ENCODE peak calls at places on chromosomes 13 and 19, in ten cellular contexts. C is T1000, Z is lung, J is IMR-90, T is fibroblast of pulmonary artery, O is H9, I is NCI-H2081, P is Calu3, Q is GOT3, K is heart right ventricle. N is an unnamed sample.

GRCh38 chr19:45477216-45477615 is 9.4 kb downstream of the FOSB start:
- DNase-seq in C (no peak), P (no peak), I (no peak), J (no peak), K (no peak), Q (no peak), T (no peak), Z (no peak), O (no peak), N (no peak)

GRCh38 chr13:27043013-27043412 is 128.6 kb downstream of the USP12 start:
- DNase-seq in K (no peak), T (peak), O (no peak), Q (peak), J (peak), I (no peak), P (peak), Z (peak), C (peak), N (peak)

GRCh38 chr19:2602391-2603181 is 99.9 kb downstream of the GNG7 start:
- DNase-seq in Z (peak), C (no peak), J (peak), P (peak), O (peak), K (peak), Q (no peak), T (peak), I (peak), N (no peak)

GRCh38 chr19:10565567-10566407 is at the start of gene KRI1:
- DNase-seq in Z (peak), Q (peak), K (peak), O (peak), T (peak), P (peak), J (peak), I (peak), C (peak), N (peak)

GRCh38 chr19:16969127-16969526 is 57.5 kb downstream of the CPAMD8 start:
- DNase-seq in Q (no peak), P (peak), C (no peak), O (no peak), T (peak), I (no peak), K (no peak), J (no peak), Z (no peak), N (peak)

GRCh38 chr19:6210091-6210490 is 69.7 kb downstream of the MLLT1 start:
- DNase-seq in I (no peak), T (no peak), P (no peak), Q (no peak), K (no peak), C (no peak), O (no peak), J (no peak), Z (no peak), N (no peak)

GRCh38 chr19:36987091-36987490 is 71.0 kb downstream of the ZNF568 start:
- DNase-seq in C (no peak), Z (no peak), I (no peak), P (no peak), Q (no peak), K (no peak), J (no peak), O (no peak), T (no peak), N (no peak)

GRCh38 chr13:22800726-22801401 is 379.9 kb upstream of the SGCG start:
- DNase-seq in P (no peak), T (peak), Q (no peak), C (no peak), O (no peak), J (peak), K (no peak), I (no peak), Z (no peak), N (no peak)

GRCh38 chr13:36789061-36789460 is 30.0 kb upstream of the RFXAP start:
- DNase-seq in P (no peak), J (peak), K (no peak), I (no peak), C (no peak), T (no peak), O (no peak), Q (no peak), Z (no peak), N (no peak)

GRCh38 chr13:21436582-21436981 is 22.5 kb downstream of the ZDHHC20 start:
- DNase-seq in P (no peak), Q (no peak), T (no peak), K (no peak), I (no peak), O (no peak), Z (no peak), C (no peak), J (no peak), N (no peak)

GRCh38 chr19:10699650-10700335 is 1.4 kb upstream of the QTRT1 start:
- DNase-seq in P (peak), C (peak), I (peak), O (peak), K (no peak), Q (no peak), Z (peak), J (peak), T (peak), N (peak)

GRCh38 chr13:43289458-43290255 is 266.3 kb downstream of the DNAJC15 start:
- DNase-seq in I (no peak), Z (no peak), T (no peak), Q (no peak), J (peak), C (no peak), K (no peak), O (no peak), P (no peak), N (no peak)

GRCh38 chr13:34048652-34049051 is 230.7 kb downstream of the RFC3 start:
- DNase-seq in Z (no peak), O (no peak), Q (no peak), T (no peak), K (no peak), I (no peak), J (no peak), C (no peak), P (no peak), N (no peak)

GRCh38 chr19:23482829-23483228 is 87.6 kb upstream of the ZNF91 start:
- DNase-seq in P (no peak), O (no peak), J (no peak), Q (no peak), C (no peak), Z (no peak), K (no peak), T (no peak), I (no peak), N (no peak)

GRCh38 chr13:102328909-102329308 is 72.9 kb downstream of the FGF14 start:
- DNase-seq in J (no peak), K (no peak), I (no peak), O (no peak), P (no peak), T (no peak), Q (no peak), C (no peak), Z (no peak), N (no peak)

GRCh38 chr19:2528543-2529173 is 52.7 kb downstream of the GADD45B start:
- DNase-seq in Z (peak), K (no peak), C (no peak), O (peak), Q (no peak), T (no peak), I (no peak), P (peak), J (no peak), N (no peak)

GRCh38 chr13:76440568-76440967 is 445.6 kb downstream of the KCTD12 start:
- DNase-seq in P (no peak), I (no peak), T (no peak), C (no peak), Z (no peak), O (no peak), Q (no peak), J (no peak), K (no peak), N (no peak)

GRCh38 chr19:33291623-33292534 is 10.5 kb downstream of the CEBPA start:
- DNase-seq in K (no peak), J (no peak), Z (peak), P (no peak), T (no peak), C (no peak), I (no peak), O (no peak), Q (no peak), N (no peak)

GRCh38 chr13:39522329-39522728 is 80.7 kb downstream of the LHFPL6 start:
- DNase-seq in T (no peak), P (no peak), O (no peak), J (no peak), Z (no peak), Q (no peak), I (no peak), K (no peak), C (no peak), N (no peak)

GRCh38 chr13:76854894-76855293 is 31.3 kb downstream of the KCTD12 start:
- DNase-seq in I (no peak), K (no peak), O (no peak), Z (no peak), C (no peak), J (peak), T (no peak), Q (no peak), P (no peak), N (no peak)

GRCh38 chr19:36072081-36072480 is 17.4 kb downstream of the WDR62 start:
- DNase-seq in Z (no peak), T (no peak), C (no peak), P (no peak), I (no peak), Q (no peak), O (no peak), K (no peak), J (no peak), N (no peak)

GRCh38 chr19:53947624-53948023 is 15.1 kb upstream of the CACNG8 start:
- DNase-seq in P (peak), Q (no peak), J (no peak), K (no peak), I (no peak), T (peak), C (no peak), Z (no peak), O (peak), N (peak)

GRCh38 chr13:24162604-24163003 is 2.1 kb downstream of the SPATA13 start:
- DNase-seq in P (no peak), I (no peak), T (no peak), Z (no peak), Q (no peak), K (no peak), C (no peak), J (no peak), O (no peak), N (no peak)

GRCh38 chr19:38850976-38851621 is 1.3 kb upstream of the HNRNPL start:
- DNase-seq in Z (peak), K (peak), T (no peak), C (no peak), J (no peak), O (no peak), Q (no peak), I (no peak), P (no peak), N (no peak)

GRCh38 chr19:40216013-40216776 is 2.0 kb downstream of the TTC9B start:
- DNase-seq in O (no peak), K (no peak), J (no peak), Z (no peak), T (no peak), I (no peak), P (no peak), Q (no peak), C (no peak), N (no peak)

GRCh38 chr13:49667773-49668172 is 23.5 kb downstream of the EBPL start:
- DNase-seq in I (no peak), T (no peak), K (no peak), P (no peak), O (no peak), C (no peak), J (peak), Z (no peak), Q (no peak), N (no peak)

GRCh38 chr13:109938255-109938936 is 152.0 kb upstream of the IRS2 start:
- DNase-seq in O (no peak), T (peak), P (no peak), Q (no peak), Z (no peak), J (peak), K (no peak), I (no peak), C (peak), N (peak)

GRCh38 chr19:35559281-35559659 is 4.2 kb downstream of the ATP4A start:
- DNase-seq in K (no peak), P (no peak), Z (no peak), T (no peak), C (no peak), Q (no peak), O (no peak), I (no peak), J (no peak), N (no peak)

GRCh38 chr13:27821566-27821965 is 29.3 kb downstream of the GSX1 start:
- DNase-seq in P (no peak), O (peak), I (no peak), C (no peak), Q (no peak), Z (no peak), T (no peak), K (no peak), J (no peak), N (no peak)

GRCh38 chr13:50686547-50686946 is 156.9 kb downstream of the DLEU7 start:
- DNase-seq in P (no peak), I (no peak), C (no peak), J (no peak), K (no peak), Z (no peak), Q (no peak), T (no peak), O (no peak), N (no peak)